ENCODE peak calls at places on chromosomes 7 and 10, in ten cellular contexts. X, A, I, S, R, U, B, Q, C and E are unnamed samples.

GRCh38 chr7:25009271-25009670 is 29.3 kb upstream of the OSBPL3 start:
- DNase-seq in X (peak), A (no peak), I (no peak), S (no peak), R (peak), U (peak), B (no peak), Q (peak), C (peak), E (no peak)

GRCh38 chr7:24653316-24654085 is 80.2 kb downstream of the PALS2 start:
- DNase-seq in X (peak), A (no peak), I (no peak), S (no peak), R (no peak), U (no peak), B (no peak), Q (peak), C (no peak), E (no peak)

GRCh38 chr7:147245274-147245673 is 1128.7 kb downstream of the CNTNAP2 start:
- DNase-seq in X (peak), A (no peak), I (peak), S (peak), R (peak), U (peak), B (no peak), Q (peak), C (peak), E (no peak)

GRCh38 chr7:148204639-148205292 is 385.8 kb upstream of the C7orf33 start:
- DNase-seq in X (no peak), A (no peak), I (no peak), S (no peak), R (no peak), U (no peak), B (no peak), Q (no peak), C (no peak), E (no peak)

GRCh38 chr10:21020545-21020944 is 123.4 kb upstream of the NEBL start:
- DNase-seq in X (peak), A (no peak), I (peak), S (peak), R (peak), U (no peak), B (no peak), Q (no peak), C (peak), E (no peak)

GRCh38 chr7:50627824-50628361 is 62.7 kb upstream of the DDC start:
- DNase-seq in X (no peak), A (no peak), I (no peak), S (no peak), R (no peak), U (no peak), B (no peak), Q (no peak), C (no peak), E (no peak)

GRCh38 chr7:29883462-29884398 is 77.4 kb downstream of the WIPF3 start:
- DNase-seq in X (no peak), A (no peak), I (no peak), S (peak), R (no peak), U (no peak), B (no peak), Q (no peak), C (no peak), E (no peak)

GRCh38 chr7:96219382-96220130 is 102.3 kb downstream of the SLC25A13 start:
- DNase-seq in X (peak), A (no peak), I (no peak), S (no peak), R (peak), U (peak), B (no peak), Q (peak), C (peak), E (no peak)

GRCh38 chr7:67823345-67823744 is 826.7 kb downstream of the TYW1 start:
- DNase-seq in X (peak), A (no peak), I (peak), S (no peak), R (no peak), U (no peak), B (no peak), Q (peak), C (peak), E (no peak)

GRCh38 chr7:117069379-117069778 is 116.1 kb downstream of the ST7 start:
- DNase-seq in X (no peak), A (no peak), I (no peak), S (no peak), R (no peak), U (no peak), B (no peak), Q (no peak), C (no peak), E (no peak)

GRCh38 chr7:120695848-120696247 is 162.1 kb downstream of the TSPAN12 start:
- DNase-seq in X (no peak), A (no peak), I (no peak), S (no peak), R (no peak), U (no peak), B (no peak), Q (no peak), C (no peak), E (no peak)

GRCh38 chr10:129870926-129871660 is 93.0 kb downstream of the EBF3 start:
- DNase-seq in X (peak), A (no peak), I (peak), S (no peak), R (no peak), U (peak), B (no peak), Q (peak), C (peak), E (no peak)

GRCh38 chr7:92448185-92448747 is 984 bp downstream of the GATAD1 start:
- DNase-seq in X (peak), A (peak), I (peak), S (peak), R (peak), U (peak), B (no peak), Q (peak), C (peak), E (peak)

GRCh38 chr7:24052572-24053223 is 231.3 kb upstream of the NPY start:
- DNase-seq in X (peak), A (no peak), I (peak), S (no peak), R (peak), U (peak), B (no peak), Q (peak), C (peak), E (no peak)

GRCh38 chr10:43121444-43121843 is 16.8 kb upstream of the CSGALNACT2 start:
- DNase-seq in X (no peak), A (no peak), I (no peak), S (no peak), R (no peak), U (no peak), B (peak), Q (no peak), C (no peak), E (peak)

GRCh38 chr10:126110434-126110833 is 214.1 kb downstream of the FANK1 start:
- DNase-seq in X (peak), A (peak), I (no peak), S (no peak), R (no peak), U (peak), B (no peak), Q (peak), C (no peak), E (no peak)

GRCh38 chr7:143504937-143505297 is 27.2 kb downstream of the TAS2R41 start:
- DNase-seq in X (peak), A (no peak), I (no peak), S (no peak), R (no peak), U (no peak), B (no peak), Q (no peak), C (no peak), E (no peak)

GRCh38 chr7:107069457-107069856 is 25.0 kb downstream of the PRKAR2B start:
- DNase-seq in X (no peak), A (no peak), I (no peak), S (no peak), R (no peak), U (no peak), B (no peak), Q (no peak), C (no peak), E (no peak)

GRCh38 chr7:37833107-37833817 is 15.1 kb upstream of the NME8 start:
- DNase-seq in X (peak), A (no peak), I (peak), S (peak), R (peak), U (peak), B (no peak), Q (peak), C (peak), E (no peak)

GRCh38 chr10:121708921-121709625 is 110.8 kb upstream of the FGFR2 start:
- DNase-seq in X (no peak), A (no peak), I (no peak), S (no peak), R (no peak), U (no peak), B (no peak), Q (no peak), C (no peak), E (no peak)

GRCh38 chr10:70115948-70116682 is 16.5 kb downstream of the AIFM2 start:
- DNase-seq in X (peak), A (no peak), I (peak), S (peak), R (peak), U (peak), B (no peak), Q (peak), C (no peak), E (no peak)

GRCh38 chr10:18607503-18607902 is 43.9 kb downstream of the NSUN6 start:
- DNase-seq in X (peak), A (no peak), I (peak), S (peak), R (peak), U (peak), B (no peak), Q (peak), C (peak), E (no peak)

GRCh38 chr10:17430647-17431355 is 23.6 kb downstream of the ST8SIA6 start:
- DNase-seq in X (peak), A (peak), I (peak), S (peak), R (peak), U (peak), B (no peak), Q (peak), C (peak), E (peak)

GRCh38 chr7:116911799-116912198 is 41.5 kb upstream of the ST7 start:
- DNase-seq in X (peak), A (no peak), I (no peak), S (no peak), R (no peak), U (no peak), B (no peak), Q (peak), C (no peak), E (no peak)

GRCh38 chr7:128894101-128894440 is 16.4 kb downstream of the KCP start:
- DNase-seq in X (no peak), A (no peak), I (no peak), S (no peak), R (no peak), U (no peak), B (no peak), Q (no peak), C (no peak), E (no peak)

GRCh38 chr7:137443616-137444015 is 100.1 kb upstream of the PTN start:
- DNase-seq in X (peak), A (no peak), I (no peak), S (no peak), R (no peak), U (peak), B (no peak), Q (peak), C (peak), E (no peak)

GRCh38 chr7:105493928-105494325 is 28.1 kb downstream of the PUS7 start:
- DNase-seq in X (peak), A (no peak), I (no peak), S (no peak), R (peak), U (peak), B (no peak), Q (peak), C (peak), E (no peak)

GRCh38 chr10:103859161-103860141 is 4.1 kb upstream of the SH3PXD2A start:
- DNase-seq in X (peak), A (no peak), I (peak), S (peak), R (peak), U (peak), B (no peak), Q (peak), C (no peak), E (no peak)

GRCh38 chr7:1679326-1679965 is 9.4 kb downstream of the ELFN1 start:
- DNase-seq in X (no peak), A (no peak), I (no peak), S (no peak), R (no peak), U (no peak), B (peak), Q (no peak), C (no peak), E (peak)

GRCh38 chr10:80599424-80599847 is 61.7 kb downstream of the SH2D4B start:
- DNase-seq in X (peak), A (no peak), I (peak), S (peak), R (peak), U (peak), B (no peak), Q (peak), C (no peak), E (peak)

GRCh38 chr10:119313645-119314044 is 106.3 kb downstream of the GRK5 start:
- DNase-seq in X (no peak), A (no peak), I (no peak), S (no peak), R (no peak), U (no peak), B (no peak), Q (no peak), C (no peak), E (no peak)

GRCh38 chr10:83222300-83222699 is 917.0 kb upstream of the GHITM start:
- DNase-seq in X (no peak), A (no peak), I (no peak), S (no peak), R (no peak), U (no peak), B (no peak), Q (no peak), C (no peak), E (no peak)

GRCh38 chr10:95275726-95276366 is 15.0 kb downstream of the PDLIM1 start:
- DNase-seq in X (peak), A (no peak), I (no peak), S (peak), R (no peak), U (peak), B (no peak), Q (peak), C (no peak), E (no peak)

GRCh38 chr10:133212853-133213494 is 17.0 kb upstream of the UTF1 start:
- DNase-seq in X (no peak), A (no peak), I (no peak), S (no peak), R (no peak), U (no peak), B (no peak), Q (no peak), C (no peak), E (no peak)

GRCh38 chr7:38319873-38320272 is 46.4 kb upstream of the TARP start:
- DNase-seq in X (no peak), A (no peak), I (no peak), S (no peak), R (no peak), U (no peak), B (no peak), Q (no peak), C (no peak), E (no peak)

GRCh38 chr10:114632869-114633715 is 25.0 kb downstream of the ABLIM1 start:
- DNase-seq in X (peak), A (peak), I (no peak), S (no peak), R (peak), U (peak), B (peak), Q (peak), C (peak), E (peak)

GRCh38 chr7:78074713-78075112 is 276.1 kb downstream of the PHTF2 start:
- DNase-seq in X (no peak), A (no peak), I (no peak), S (no peak), R (no peak), U (no peak), B (no peak), Q (no peak), C (no peak), E (no peak)

GRCh38 chr10:90856964-90857634 is 740 bp downstream of the HTR7 start:
- DNase-seq in X (peak), A (no peak), I (no peak), S (no peak), R (no peak), U (no peak), B (no peak), Q (no peak), C (no peak), E (no peak)
- H3K4me3 ChIP-seq in X (peak), A (peak), I (no peak), S (peak), R (peak), U (peak), B (peak), Q (peak), C (peak), E (peak)

GRCh38 chr7:47795631-47796030 is 152.6 kb downstream of the PKD1L1 start:
- DNase-seq in X (peak), A (no peak), I (no peak), S (no peak), R (peak), U (peak), B (no peak), Q (no peak), C (peak), E (no peak)
- H3K4me3 ChIP-seq in X (peak), A (no peak), I (no peak), S (no peak), R (no peak), U (peak), B (no peak), Q (no peak), C (no peak), E (no peak)

GRCh38 chr7:16419859-16420258 is 1.5 kb downstream of the CRPPA start:
- DNase-seq in X (no peak), A (no peak), I (no peak), S (no peak), R (no peak), U (no peak), B (no peak), Q (no peak), C (no peak), E (no peak)
- H3K4me3 ChIP-seq in X (peak), A (peak), I (peak), S (peak), R (no peak), U (no peak), B (peak), Q (no peak), C (no peak), E (peak)

GRCh38 chr7:21357146-21358097 is 70.5 kb upstream of the SP4 start:
- DNase-seq in X (no peak), A (no peak), I (no peak), S (no peak), R (no peak), U (no peak), B (no peak), Q (no peak), C (no peak), E (no peak)

GRCh38 chr7:21352540-21353387 is 75.1 kb upstream of the SP4 start:
- DNase-seq in X (no peak), A (no peak), I (no peak), S (no peak), R (peak), U (no peak), B (no peak), Q (no peak), C (no peak), E (no peak)

GRCh38 chr7:21354284-21354683 is 73.6 kb upstream of the SP4 start:
- DNase-seq in X (no peak), A (no peak), I (no peak), S (no peak), R (no peak), U (no peak), B (no peak), Q (no peak), C (no peak), E (no peak)

GRCh38 chr7:21353388-21353780 is 74.5 kb upstream of the SP4 start:
- DNase-seq in X (no peak), A (no peak), I (no peak), S (no peak), R (peak), U (no peak), B (no peak), Q (no peak), C (no peak), E (no peak)

GRCh38 chr7:21355406-21355874 is 72.4 kb upstream of the SP4 start:
- DNase-seq in X (no peak), A (no peak), I (no peak), S (peak), R (no peak), U (no peak), B (no peak), Q (peak), C (no peak), E (no peak)
- H3K4me3 ChIP-seq in X (no peak), A (no peak), I (no peak), S (no peak), R (no peak), U (no peak), B (no peak), Q (no peak), C (no peak), E (no peak)

GRCh38 chr10:132185601-132186487 is 904 bp upstream of the DPYSL4 start:
- DNase-seq in X (peak), A (no peak), I (no peak), S (peak), R (no peak), U (peak), B (no peak), Q (peak), C (peak), E (no peak)
- H3K4me3 ChIP-seq in X (no peak), A (peak), I (no peak), S (no peak), R (no peak), U (peak), B (peak), Q (no peak), C (no peak), E (peak)

GRCh38 chr7:155809947-155810606 is 2.2 kb downstream of the SHH start:
- DNase-seq in X (no peak), A (no peak), I (no peak), S (no peak), R (no peak), U (no peak), B (no peak), Q (no peak), C (no peak), E (no peak)
- H3K4me3 ChIP-seq in X (no peak), A (peak), I (no peak), S (peak), R (no peak), U (no peak), B (peak), Q (no peak), C (no peak), E (peak)